ENCODE peak calls at places on chromosomes 11 and 22, in four cellular contexts. J, T, Y and G are unnamed samples. For H3K9me1, the result is how much of the 10 kb centered on the place peaks cover.

GRCh38 chr11:489610-490185 is 17.3 kb downstream of the RNH1 start:
- DNase-seq in J (no peak), T (no peak), Y (no peak), G (no peak)

GRCh38 chr11:14873632-14874031 is 18.4 kb downstream of the CYP2R1 start:
- DNase-seq in J (no peak), T (no peak), Y (no peak), G (no peak)

GRCh38 chr11:1219836-1220810 is 2.7 kb upstream of the MUC5B start:
- DNase-seq in J (no peak), T (no peak), Y (no peak), G (no peak)

GRCh38 chr11:120032766-120033390 is 105.0 kb downstream of the TRIM29 start:
- DNase-seq in J (no peak), T (no peak), Y (no peak), G (no peak)

GRCh38 chr22:29073618-29074275 is 912 bp downstream of the KREMEN1 start:
- DNase-seq in J (no peak), T (peak), Y (no peak), G (no peak)

GRCh38 chr11:76661835-76662434 is 8.6 kb downstream of the LRRC32 start:
- DNase-seq in J (no peak), T (no peak), Y (no peak), G (no peak)

GRCh38 chr11:73854680-73855079 is 22.0 kb downstream of the COA4 start:
- DNase-seq in J (peak), T (no peak), Y (no peak), G (no peak)

GRCh38 chr11:130246719-130247118 is 68.0 kb downstream of the ZBTB44 start:
- DNase-seq in J (peak), T (no peak), Y (no peak), G (no peak)

GRCh38 chr11:113477321-113477720 is 2.1 kb upstream of the DRD2 start:
- DNase-seq in J (no peak), T (no peak), Y (no peak), G (no peak)

GRCh38 chr11:111413849-111414248 is 34.8 kb upstream of the POU2AF1 start:
- DNase-seq in J (no peak), T (no peak), Y (no peak), G (no peak)

GRCh38 chr11:119445850-119446249 is 22.9 kb upstream of the THY1 start:
- DNase-seq in J (peak), T (no peak), Y (no peak), G (no peak)

GRCh38 chr22:46331496-46331895 is 4.0 kb upstream of the TRMU start:
- DNase-seq in J (no peak), T (no peak), Y (no peak), G (no peak)

GRCh38 chr11:71301046-71301857 is 48.9 kb upstream of the SHANK2 start:
- DNase-seq in J (no peak), T (no peak), Y (no peak), G (no peak)

GRCh38 chr22:31853736-31854500 is 90.4 kb upstream of the YWHAH start:
- DNase-seq in J (peak), T (no peak), Y (no peak), G (no peak)

GRCh38 chr11:110026823-110027626 is 66.2 kb upstream of the ZC3H12C start:
- DNase-seq in J (peak), T (no peak), Y (no peak), G (no peak)

GRCh38 chr11:17547051-17547577 is at the start of gene OTOG:
- DNase-seq in J (no peak), T (peak), Y (no peak), G (no peak)

GRCh38 chr11:76810151-76810853 is 27.1 kb downstream of the TSKU start:
- DNase-seq in J (no peak), T (no peak), Y (no peak), G (peak)

GRCh38 chr11:1260620-1261019 is 37.8 kb downstream of the MUC5B start:
- DNase-seq in J (no peak), T (no peak), Y (no peak), G (no peak)

GRCh38 chr22:31692186-31692886 is 30.3 kb upstream of the PISD start:
- DNase-seq in J (peak), T (no peak), Y (peak), G (no peak)

GRCh38 chr22:38406617-38407016 is 48.4 kb downstream of the KCNJ4 start:
- DNase-seq in J (peak), T (no peak), Y (no peak), G (no peak)

GRCh38 chr22:30609260-30610185 is 2.5 kb downstream of the TCN2 start:
- DNase-seq in J (peak), T (peak), Y (no peak), G (peak)

GRCh38 chr22:23834830-23835772 is 3.7 kb downstream of the DERL3 start:
- DNase-seq in J (no peak), T (no peak), Y (no peak), G (no peak)

GRCh38 chr11:72721689-72722049 is 30.5 kb downstream of the ARAP1 start:
- DNase-seq in J (no peak), T (no peak), Y (peak), G (no peak)

GRCh38 chr22:24086310-24086709 is 75.2 kb downstream of the CABIN1 start:
- DNase-seq in J (no peak), T (no peak), Y (no peak), G (no peak)

GRCh38 chr11:69058501-69059270 is 10.0 kb downstream of the TPCN2 start:
- DNase-seq in J (no peak), T (no peak), Y (no peak), G (no peak)
- H3K9me1 ChIP-seq in J (under half), T (under half), Y (under half), G (under half)

GRCh38 chr11:93817426-93818348 is 32.7 kb downstream of the VSTM5 start:
- DNase-seq in J (no peak), T (no peak), Y (no peak), G (no peak)
- H3K9me1 ChIP-seq in J (under half), T (under half), Y (under half), G (under half)

DNA sequence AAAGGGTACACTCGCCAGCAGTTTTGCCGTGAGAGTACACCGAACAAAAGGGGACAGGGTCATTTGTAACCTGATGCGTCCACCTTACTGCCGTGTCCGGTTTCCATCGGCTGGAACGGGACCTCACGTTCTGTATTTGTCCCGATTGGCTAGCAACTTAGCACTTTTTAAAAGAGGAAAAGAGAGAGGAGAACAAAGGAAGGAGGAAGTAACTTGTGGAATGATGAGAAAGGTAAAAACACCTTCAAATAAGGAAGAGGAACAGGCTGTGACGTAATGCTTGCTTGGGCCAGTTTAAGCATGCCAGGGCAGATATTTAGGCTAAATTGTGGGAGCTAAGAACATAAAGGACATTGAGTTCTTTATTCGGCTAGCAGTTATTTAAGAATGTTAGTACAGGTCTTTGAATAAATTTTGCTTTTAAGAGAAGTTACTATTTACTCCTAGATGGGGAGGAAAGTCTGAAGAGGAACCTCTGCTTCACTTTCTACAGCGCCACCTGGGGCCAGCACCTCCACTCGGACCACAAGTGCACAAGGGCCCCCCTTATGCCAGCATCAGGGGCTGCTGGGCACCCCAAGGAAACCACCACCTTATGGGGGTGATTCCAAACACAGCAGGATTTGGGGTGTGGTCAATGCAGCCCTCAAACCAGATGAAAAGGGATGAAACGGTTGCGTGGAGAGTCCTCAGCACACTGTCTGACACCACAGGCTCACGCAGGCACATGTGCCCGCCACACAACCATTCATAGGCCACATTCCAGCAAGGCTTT is 5.8 kb downstream of the ARSA start:
- DNase-seq in J (no peak), T (peak), Y (no peak), G (no peak)
- H3K9me1 ChIP-seq in J (under half), T (under half), Y (under half), G (under half)

DNA sequence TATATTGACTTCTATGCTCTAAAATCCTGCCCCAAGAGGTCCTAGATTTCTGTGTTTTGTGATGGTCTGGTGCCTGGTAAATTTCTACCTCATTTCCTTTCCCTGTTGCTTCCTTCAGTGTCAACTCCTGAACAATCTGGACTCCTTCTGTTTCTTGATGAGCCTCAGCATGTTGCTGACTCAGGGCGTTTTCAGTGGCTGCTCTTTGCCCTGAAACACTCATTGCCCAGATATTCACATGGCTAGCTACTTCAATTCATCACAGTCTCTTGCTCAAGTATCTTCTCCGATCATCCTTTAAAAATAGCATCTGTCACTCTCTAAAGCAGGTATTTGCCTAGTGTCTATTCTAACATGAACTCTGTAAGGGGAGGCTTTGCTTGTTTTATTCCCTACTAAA is 526.3 kb upstream of the RAG2 start:
- DNase-seq in J (no peak), T (no peak), Y (no peak), G (no peak)
- H3K9me1 ChIP-seq in J (under half), T (under half), Y (under half), G (under half)

GRCh38 chr22:21030032-21030431 is 2.3 kb downstream of the SLC7A4 start:
- DNase-seq in J (no peak), T (no peak), Y (no peak), G (no peak)

GRCh38 chr22:21031545-21032036 is 770 bp downstream of the SLC7A4 start:
- DNase-seq in J (no peak), T (no peak), Y (no peak), G (no peak)

GRCh38 chr22:21032037-21032842 is at the start of gene SLC7A4:
- DNase-seq in J (no peak), T (peak), Y (no peak), G (no peak)

GRCh38 chr22:21029486-21030025 is 2.8 kb downstream of the SLC7A4 start:
- DNase-seq in J (no peak), T (no peak), Y (no peak), G (no peak)

DNA sequence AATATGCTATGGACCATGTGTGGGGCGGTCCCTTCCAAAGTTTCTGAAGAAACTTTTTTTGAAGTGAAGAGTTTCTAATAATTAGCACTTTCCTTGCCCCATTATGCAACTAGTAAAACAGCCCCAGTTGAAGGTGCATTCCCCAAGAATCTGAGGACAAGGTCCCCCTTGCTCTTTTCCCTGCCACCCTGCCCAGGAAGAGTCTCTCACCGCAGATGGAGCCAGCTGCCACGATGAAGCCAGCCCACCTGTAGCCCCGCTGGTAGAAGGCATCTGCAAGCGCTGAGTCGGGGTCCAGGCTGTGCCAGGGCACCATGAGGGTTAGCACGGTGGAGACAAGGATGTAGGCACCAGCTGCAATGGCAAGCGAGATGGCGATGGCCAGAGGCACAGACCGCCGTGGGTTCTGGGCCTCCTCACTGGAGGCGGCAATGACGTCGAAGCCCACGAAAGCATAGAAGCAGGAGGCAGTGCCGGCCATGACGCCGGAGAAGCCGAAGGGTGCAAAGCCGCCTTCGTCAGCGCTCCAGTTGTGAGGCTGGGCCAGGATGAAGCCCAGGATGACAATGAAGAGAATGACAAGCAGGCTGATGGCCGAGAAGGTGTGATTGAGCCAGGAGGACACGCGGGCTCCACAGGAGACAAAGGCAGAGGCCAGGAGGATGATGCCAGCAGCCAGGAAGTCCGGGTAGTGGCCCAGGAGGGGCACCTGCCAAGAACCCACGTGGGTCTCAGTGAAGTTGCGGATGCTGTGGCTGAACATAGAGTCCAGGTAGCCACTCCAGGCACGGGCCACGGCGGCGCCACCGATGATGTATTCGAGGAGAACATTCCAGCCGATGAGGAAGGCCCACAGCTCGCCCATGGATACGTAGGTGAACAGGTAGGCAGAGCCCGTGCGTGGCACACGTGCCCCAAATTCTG is 1.5 kb downstream of the SLC7A4 start:
- DNase-seq in J (no peak), T (no peak), Y (no peak), G (no peak)
- H3K9me1 ChIP-seq in J (under half), T (under half), Y (under half), G (under half)